ENCODE peak calls at places on chromosome 21, in four cellular contexts. C, Q, X and M are unnamed samples.

GRCh38 chr21:28833181-28833580 is 159.5 kb downstream of the LTN1 start:
- DNase-seq in C (no peak), Q (no peak), X (no peak), M (peak)

GRCh38 chr21:39842741-39843146 is 24.5 kb upstream of the PCP4 start:
- DNase-seq in C (no peak), Q (no peak), X (no peak), M (no peak)

GRCh38 chr21:15001773-15002647 is 62.8 kb downstream of the NRIP1 start:
- DNase-seq in C (no peak), Q (no peak), X (no peak), M (no peak)

GRCh38 chr21:25735221-25735894 is 586 bp downstream of the GABPA start:
- DNase-seq in C (peak), Q (peak), X (peak), M (peak)

GRCh38 chr21:38839683-38840286 is 34.1 kb downstream of the ETS2 start:
- DNase-seq in C (no peak), Q (peak), X (no peak), M (peak)

GRCh38 chr21:28099296-28099695 is 893.4 kb downstream of the LTN1 start:
- DNase-seq in C (no peak), Q (peak), X (no peak), M (no peak)

GRCh38 chr21:29697555-29698193 is 242.1 kb downstream of the GRIK1 start:
- DNase-seq in C (no peak), Q (peak), X (no peak), M (no peak)

GRCh38 chr21:16870116-16870515 is 642.7 kb upstream of the CXADR start:
- DNase-seq in C (no peak), Q (peak), X (no peak), M (peak)

GRCh38 chr21:43318841-43319781 is 107.8 kb downstream of the SIK1 start:
- DNase-seq in C (no peak), Q (peak), X (no peak), M (peak)

GRCh38 chr21:36471254-36471723 is 8.6 kb downstream of the CLDN14 start:
- DNase-seq in C (no peak), Q (peak), X (no peak), M (peak)

GRCh38 chr21:39775816-39776215 is 30.8 kb downstream of the IGSF5 start:
- DNase-seq in C (no peak), Q (no peak), X (no peak), M (no peak)

GRCh38 chr21:39004776-39005605 is 178.3 kb downstream of the PSMG1 start:
- DNase-seq in C (no peak), Q (peak), X (no peak), M (no peak)

GRCh38 chr21:15895142-15896106 is 165.6 kb downstream of the USP25 start:
- DNase-seq in C (no peak), Q (peak), X (no peak), M (no peak)

GRCh38 chr21:39612233-39613028 is at the start of gene B3GALT5:
- DNase-seq in C (no peak), Q (peak), X (peak), M (no peak)

GRCh38 chr21:16241500-16241963 is 511.8 kb downstream of the USP25 start:
- DNase-seq in C (no peak), Q (peak), X (no peak), M (no peak)

GRCh38 chr21:46195595-46196195 is 11.4 kb upstream of the SPATC1L start:
- DNase-seq in C (no peak), Q (no peak), X (no peak), M (no peak)

GRCh38 chr21:31235671-31236450 is 108.2 kb downstream of the TIAM1 start:
- DNase-seq in C (no peak), Q (peak), X (no peak), M (peak)

GRCh38 chr21:14814282-14814681 is 250.5 kb downstream of the NRIP1 start:
- DNase-seq in C (no peak), Q (no peak), X (no peak), M (no peak)

GRCh38 chr21:43332872-43333300 is 94.0 kb downstream of the SIK1 start:
- DNase-seq in C (no peak), Q (peak), X (no peak), M (no peak)

GRCh38 chr21:39077816-39078215 is 105.4 kb downstream of the PSMG1 start:
- DNase-seq in C (no peak), Q (no peak), X (no peak), M (peak)

GRCh38 chr21:31218830-31219608 is 125.0 kb downstream of the TIAM1 start:
- DNase-seq in C (no peak), Q (peak), X (no peak), M (peak)

GRCh38 chr21:25639167-25639921 is at the start of gene JAM2:
- DNase-seq in C (peak), Q (no peak), X (peak), M (peak)

GRCh38 chr21:25079053-25079452 is 528.2 kb downstream of the MRPL39 start:
- DNase-seq in C (no peak), Q (no peak), X (no peak), M (no peak)

GRCh38 chr21:45822429-45823099 is 159.0 kb upstream of the COL6A1 start:
- DNase-seq in C (no peak), Q (no peak), X (no peak), M (no peak)

GRCh38 chr21:28554660-28555475 is 437.8 kb downstream of the LTN1 start:
- DNase-seq in C (no peak), Q (no peak), X (no peak), M (no peak)

GRCh38 chr21:46297311-46298082 is 11.4 kb downstream of the YBEY start:
- DNase-seq in C (no peak), Q (peak), X (no peak), M (no peak)

GRCh38 chr21:14843991-14844390 is 220.8 kb downstream of the NRIP1 start:
- DNase-seq in C (no peak), Q (no peak), X (no peak), M (no peak)

GRCh38 chr21:39175154-39175553 is 8.1 kb downstream of the PSMG1 start:
- DNase-seq in C (no peak), Q (peak), X (no peak), M (peak)

GRCh38 chr21:45870421-45870820 is 111.1 kb upstream of the COL6A1 start:
- DNase-seq in C (no peak), Q (no peak), X (no peak), M (no peak)

GRCh38 chr21:42063578-42064521 is 7.3 kb upstream of the UMODL1 start:
- DNase-seq in C (peak), Q (peak), X (no peak), M (peak)
- TF ChIP-seq CTCF in C (no peak), Q (peak), X (no peak), M (no peak)

DNA sequence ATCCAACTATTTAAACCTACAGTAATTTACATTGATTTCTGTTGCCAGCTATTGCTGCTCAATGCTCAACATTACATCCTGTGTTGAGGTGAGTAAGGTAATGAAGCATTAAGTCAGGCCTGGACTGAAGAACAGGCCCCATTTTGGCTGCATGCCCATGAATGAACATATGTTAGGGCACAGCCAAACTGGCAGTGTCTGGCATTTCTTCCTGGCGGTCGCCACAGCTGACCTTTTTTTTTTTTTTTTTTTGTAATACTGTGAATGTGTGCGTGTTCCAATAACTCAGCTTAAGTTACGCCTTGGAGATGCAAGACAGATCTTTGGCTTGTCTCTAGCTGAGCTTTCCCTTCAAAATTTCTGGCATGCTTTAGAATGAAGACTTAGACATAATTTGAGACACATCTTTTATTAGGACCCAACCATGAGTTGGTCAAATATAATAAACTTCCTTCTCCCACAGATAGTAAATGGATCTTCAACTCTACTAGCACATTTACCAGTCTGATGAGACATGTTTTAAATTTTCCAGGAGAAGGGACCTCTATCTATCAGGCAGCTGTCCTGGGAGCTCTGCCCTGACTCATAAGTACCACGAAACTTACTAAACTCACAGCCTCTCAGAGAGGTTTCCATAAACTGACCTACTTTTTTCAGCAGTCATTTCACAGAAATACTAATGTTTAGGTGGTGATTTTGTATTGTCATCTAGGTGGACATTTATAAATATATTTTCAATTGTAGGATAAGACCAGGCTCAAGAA is 341.1 kb upstream of the RUNX1 start:
- DNase-seq in C (no peak), Q (peak), X (no peak), M (peak)
- TF ChIP-seq CTCF in C (no peak), Q (no peak), X (no peak), M (no peak)

DNA sequence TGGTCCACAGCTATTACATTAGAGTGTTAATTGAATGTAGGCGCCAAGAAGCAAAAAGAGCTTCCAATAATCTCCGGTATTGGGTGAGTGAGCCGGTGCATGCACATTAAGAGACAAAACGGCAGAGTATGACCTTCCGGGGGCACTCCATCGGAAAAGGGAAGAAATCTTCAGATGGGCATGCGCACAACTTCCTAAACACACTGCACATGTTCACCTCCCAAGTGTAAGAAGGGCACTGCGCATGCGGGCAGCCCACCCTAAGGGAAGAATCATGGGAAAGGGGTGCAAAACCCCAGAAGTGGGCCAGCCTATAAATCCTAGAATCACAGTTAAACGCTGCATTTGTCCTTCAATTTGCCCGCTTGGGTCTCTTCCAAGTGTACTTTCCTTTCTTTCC is 6.7 kb upstream of the IFNAR1 start:
- DNase-seq in C (no peak), Q (no peak), X (no peak), M (no peak)
- TF ChIP-seq CTCF in C (no peak), Q (no peak), X (no peak), M (no peak)

DNA sequence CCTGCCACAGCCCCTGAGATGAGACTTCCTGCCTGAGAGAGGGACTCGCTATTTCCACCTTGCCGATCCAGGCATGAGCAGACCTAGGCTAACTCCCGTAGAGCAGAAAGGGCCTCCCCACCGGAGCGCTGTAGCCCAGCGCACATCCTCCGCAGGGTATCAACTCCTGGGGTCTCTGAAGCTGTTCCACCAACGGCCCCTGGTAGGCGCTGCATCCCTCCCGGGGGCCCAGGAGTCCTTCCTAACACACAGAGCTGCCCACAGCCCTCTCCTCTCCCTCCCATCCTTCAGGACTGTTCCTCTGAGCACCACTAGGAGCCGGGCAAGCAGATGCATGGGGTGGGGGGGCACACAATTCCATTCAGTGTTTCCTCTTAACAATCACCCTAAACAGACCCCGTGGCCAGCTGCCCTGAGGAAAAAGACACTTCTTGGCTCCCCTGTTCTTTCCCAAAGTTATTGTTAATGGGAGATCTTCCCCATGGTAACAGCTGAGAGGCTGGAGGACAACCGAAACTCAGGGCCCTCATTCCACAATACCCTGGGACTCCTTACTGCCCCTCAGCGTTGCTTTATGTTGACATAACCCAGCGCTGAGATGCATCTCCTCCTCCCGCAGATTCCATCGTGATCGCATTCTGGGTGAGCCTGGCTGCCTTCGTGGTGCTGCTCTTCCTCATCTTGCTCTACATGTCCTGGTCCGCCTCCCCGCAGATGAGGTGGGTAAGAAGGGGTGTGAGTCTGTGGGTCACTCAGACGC is 7.5 kb downstream of the MRAP start:
- DNase-seq in C (no peak), Q (no peak), X (no peak), M (no peak)
- TF ChIP-seq CTCF in C (no peak), Q (peak), X (no peak), M (peak)

GRCh38 chr21:44800103-44800502 is 1.5 kb downstream of the UBE2G2 start:
- DNase-seq in C (no peak), Q (peak), X (no peak), M (peak)

GRCh38 chr21:44801468-44802395 is at the start of gene UBE2G2:
- DNase-seq in C (peak), Q (peak), X (peak), M (peak)

GRCh38 chr21:44802396-44803153 is 955 bp upstream of the UBE2G2 start:
- DNase-seq in C (no peak), Q (no peak), X (no peak), M (no peak)

GRCh38 chr21:44803651-44804050 is 2.0 kb upstream of the UBE2G2 start:
- DNase-seq in C (no peak), Q (no peak), X (no peak), M (no peak)

GRCh38 chr21:44800971-44801467 is 601 bp downstream of the UBE2G2 start:
- DNase-seq in C (no peak), Q (peak), X (no peak), M (peak)
- TF ChIP-seq CTCF in C (peak), Q (peak), X (no peak), M (peak)

GRCh38 chr21:32412998-32413504 is 545 bp downstream of the EVA1C start:
- DNase-seq in C (no peak), Q (no peak), X (no peak), M (peak)
- TF ChIP-seq CTCF in C (peak), Q (no peak), X (no peak), M (no peak)

GRCh38 chr21:34912022-34912933 is 136.8 kb downstream of the RUNX1 start:
- DNase-seq in C (no peak), Q (no peak), X (no peak), M (peak)
- TF ChIP-seq CTCF in C (no peak), Q (no peak), X (no peak), M (no peak)

DNA sequence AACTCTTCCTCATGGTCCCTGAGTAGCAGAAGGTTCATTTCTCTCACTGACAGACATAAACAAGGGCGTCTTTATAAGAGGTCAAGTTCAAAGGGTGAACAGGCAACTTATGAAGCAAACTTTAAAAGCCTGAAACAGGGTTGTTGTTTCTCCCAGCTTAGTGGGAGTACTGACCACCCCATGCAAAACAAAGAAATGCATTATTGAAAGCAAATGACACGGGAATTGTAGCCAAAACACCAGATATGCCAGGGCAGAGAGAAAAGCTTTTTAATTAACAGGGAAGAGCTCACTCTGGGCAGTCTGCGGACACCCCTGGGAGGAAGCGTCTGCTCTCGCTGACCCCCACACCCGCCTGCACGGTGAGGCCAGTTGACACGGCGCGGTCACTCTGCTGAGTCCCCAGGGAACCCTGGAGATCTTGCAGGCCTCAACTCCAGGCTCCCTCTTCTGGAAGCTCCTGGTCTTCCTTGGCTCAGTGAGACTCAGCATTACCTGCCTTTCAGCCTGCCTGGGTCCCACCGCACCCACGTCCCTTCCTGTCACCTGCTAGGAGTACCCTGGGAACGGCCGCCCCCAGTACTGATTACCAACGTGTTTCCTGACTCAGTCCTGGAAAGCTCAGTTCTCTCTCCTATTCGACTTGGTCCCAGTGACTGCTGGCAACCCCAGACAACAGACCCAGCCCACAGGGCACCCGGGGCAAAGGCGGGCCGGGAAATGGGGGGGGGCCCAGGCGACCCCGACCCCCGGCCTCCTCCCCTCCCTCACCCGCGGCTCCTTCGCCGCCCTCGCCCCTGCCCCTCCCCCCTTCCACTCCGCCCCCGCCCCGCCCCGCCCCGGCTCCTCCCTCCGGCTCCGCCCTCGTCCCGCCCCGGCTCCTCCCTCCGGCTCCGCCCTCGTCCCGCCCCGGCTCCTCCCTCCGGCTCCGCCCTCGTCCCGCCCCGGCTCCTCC is 972 bp downstream of the CFAP410 start:
- DNase-seq in C (no peak), Q (peak), X (no peak), M (peak)
- TF ChIP-seq CTCF in C (no peak), Q (peak), X (no peak), M (no peak)

DNA sequence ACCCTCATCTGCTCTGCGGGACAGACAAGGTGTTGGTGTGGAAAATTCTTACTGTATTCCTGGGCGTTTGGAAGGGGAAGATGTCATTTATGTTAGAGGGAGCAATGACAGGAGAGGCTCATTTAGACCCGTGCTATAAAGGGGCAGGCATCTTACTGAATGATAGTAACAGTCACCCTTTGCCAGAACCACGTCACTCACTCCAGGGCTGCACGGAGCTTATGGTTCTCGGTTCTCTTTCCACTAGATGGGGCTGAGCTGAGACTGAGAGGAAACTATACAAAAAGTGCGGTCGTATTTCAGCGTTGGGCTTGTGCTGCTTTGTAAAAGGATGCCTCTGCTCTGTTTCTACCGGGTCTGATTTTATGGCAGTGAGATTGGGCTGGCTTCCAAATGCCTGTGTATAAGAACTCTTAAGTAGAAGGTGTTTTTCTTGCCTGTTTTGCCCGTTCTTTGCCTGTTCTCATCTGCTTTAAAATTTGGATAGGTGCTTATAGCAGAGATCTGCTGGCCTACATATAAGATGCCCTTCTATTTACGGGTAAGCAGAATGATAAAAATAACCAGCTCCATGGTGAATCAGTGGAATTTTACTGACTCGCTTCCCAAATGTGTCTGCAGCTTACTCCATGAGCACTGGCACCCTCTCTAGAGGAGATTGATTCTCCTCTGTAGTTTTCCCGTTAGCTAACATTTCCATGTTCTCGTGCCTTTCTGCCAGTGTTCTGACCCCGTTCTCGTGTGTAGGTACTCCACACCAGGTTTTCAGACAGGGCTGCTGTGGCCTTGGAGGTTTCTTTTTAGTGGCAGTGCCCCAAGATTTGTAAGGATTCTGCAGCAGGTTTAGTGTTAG is 55.9 kb downstream of the MRPS6 start:
- DNase-seq in C (peak), Q (peak), X (no peak), M (peak)
- TF ChIP-seq CTCF in C (peak), Q (peak), X (no peak), M (no peak)

GRCh38 chr21:26849428-26850115 is 4.4 kb upstream of the ADAMTS1 start:
- DNase-seq in C (no peak), Q (peak), X (no peak), M (peak)
- TF ChIP-seq CTCF in C (peak), Q (peak), X (peak), M (peak)